ENCODE peak calls at places on chromosome 17, in eight cellular contexts. W is spleen, A is HepG2, G is A549, L is prostate gland, X is Peyer's patch, T is HCT116, E is suprapubic skin. V is an unnamed sample.
A peak's percentile ranks its signal among the peaks of the same experiment; 100 is the strongest.

GRCh38 chr17:42698736-42699414 is 16.5 kb downstream of the CNTNAP1 start:
- DNase-seq in W (no peak), A (no peak), G (no peak), L (no peak), X (no peak), T (no peak), E (peak; percentile 56), V (no peak)

GRCh38 chr17:56973520-56973919 is 4.4 kb upstream of the SCPEP1 start:
- DNase-seq in W (no peak), A (no peak), G (no peak), L (peak; percentile 61), X (no peak), T (no peak), E (no peak), V (no peak)

GRCh38 chr17:77893144-77894044 is 65.1 kb upstream of the TNRC6C start:
- DNase-seq in W (peak; percentile 74), A (no peak), G (no peak), L (no peak), X (peak; percentile 34), T (no peak), E (peak; percentile 44), V (no peak)

GRCh38 chr17:4980644-4981216 is 6.7 kb downstream of the CAMTA2 start:
- DNase-seq in W (no peak), A (peak; percentile 54), G (peak; percentile 65), L (peak; percentile 42), X (no peak), T (no peak), E (no peak), V (no peak)

GRCh38 chr17:36849871-36850348 is 87.4 kb upstream of the LHX1 start:
- DNase-seq in W (no peak), A (no peak), G (peak; percentile 43), L (no peak), X (no peak), T (peak; percentile 51), E (no peak), V (no peak)

GRCh38 chr17:67390646-67391480 is 13.8 kb downstream of the PITPNC1 start:
- DNase-seq in W (peak; percentile 80), A (peak; percentile 86), G (peak; percentile 83), L (peak; percentile 76), X (no peak), T (peak; percentile 89), E (no peak), V (no peak)

GRCh38 chr17:13885953-13886889 is 183.1 kb upstream of the COX10 start:
- DNase-seq in W (no peak), A (no peak), G (no peak), L (no peak), X (no peak), T (no peak), E (no peak), V (no peak)

GRCh38 chr17:66655861-66656260 is 179.1 kb upstream of the CACNG5 start:
- DNase-seq in W (no peak), A (no peak), G (no peak), L (no peak), X (no peak), T (no peak), E (no peak), V (no peak)

GRCh38 chr17:68519911-68520310 is 7.7 kb downstream of the PRKAR1A start:
- DNase-seq in W (no peak), A (no peak), G (no peak), L (no peak), X (no peak), T (no peak), E (no peak), V (no peak)

GRCh38 chr17:57597531-57598453 is 147.3 kb downstream of the CCDC182 start:
- DNase-seq in W (no peak), A (peak; percentile 67), G (peak; percentile 82), L (peak; percentile 57), X (peak; percentile 63), T (peak; percentile 65), E (no peak), V (peak; percentile 45)

GRCh38 chr17:57853695-57854094 is 3.9 kb upstream of the MRPS23 start:
- DNase-seq in W (no peak), A (no peak), G (no peak), L (peak; percentile 75), X (peak; percentile 60), T (no peak), E (no peak), V (no peak)

GRCh38 chr17:79800325-79801155 is 3.7 kb upstream of the CBX8 start:
- DNase-seq in W (no peak), A (no peak), G (no peak), L (no peak), X (peak; percentile 66), T (peak; percentile 50), E (no peak), V (no peak)

GRCh38 chr17:13601776-13602551 is at the start of gene HS3ST3A1:
- DNase-seq in W (peak; percentile 78), A (no peak), G (no peak), L (peak; percentile 5), X (peak; percentile 48), T (no peak), E (no peak), V (no peak)

GRCh38 chr17:58986005-58986404 is 120.7 kb downstream of the TRIM37 start:
- DNase-seq in W (no peak), A (no peak), G (no peak), L (no peak), X (no peak), T (no peak), E (no peak), V (no peak)

GRCh38 chr17:46741122-46741725 is 77.3 kb downstream of the WNT3 start:
- DNase-seq in W (no peak), A (no peak), G (no peak), L (no peak), X (no peak), T (no peak), E (no peak), V (no peak)

GRCh38 chr17:74059471-74059870 is 144.0 kb upstream of the RPL38 start:
- DNase-seq in W (no peak), A (no peak), G (no peak), L (no peak), X (no peak), T (no peak), E (no peak), V (no peak)

GRCh38 chr17:1422907-1423306 is 22.9 kb upstream of the YWHAE start:
- DNase-seq in W (no peak), A (no peak), G (peak; percentile 57), L (no peak), X (no peak), T (no peak), E (no peak), V (no peak)

GRCh38 chr17:38710985-38711384 is 5.9 kb downstream of the MLLT6 start:
- DNase-seq in W (no peak), A (no peak), G (no peak), L (no peak), X (no peak), T (no peak), E (no peak), V (no peak)

DNA sequence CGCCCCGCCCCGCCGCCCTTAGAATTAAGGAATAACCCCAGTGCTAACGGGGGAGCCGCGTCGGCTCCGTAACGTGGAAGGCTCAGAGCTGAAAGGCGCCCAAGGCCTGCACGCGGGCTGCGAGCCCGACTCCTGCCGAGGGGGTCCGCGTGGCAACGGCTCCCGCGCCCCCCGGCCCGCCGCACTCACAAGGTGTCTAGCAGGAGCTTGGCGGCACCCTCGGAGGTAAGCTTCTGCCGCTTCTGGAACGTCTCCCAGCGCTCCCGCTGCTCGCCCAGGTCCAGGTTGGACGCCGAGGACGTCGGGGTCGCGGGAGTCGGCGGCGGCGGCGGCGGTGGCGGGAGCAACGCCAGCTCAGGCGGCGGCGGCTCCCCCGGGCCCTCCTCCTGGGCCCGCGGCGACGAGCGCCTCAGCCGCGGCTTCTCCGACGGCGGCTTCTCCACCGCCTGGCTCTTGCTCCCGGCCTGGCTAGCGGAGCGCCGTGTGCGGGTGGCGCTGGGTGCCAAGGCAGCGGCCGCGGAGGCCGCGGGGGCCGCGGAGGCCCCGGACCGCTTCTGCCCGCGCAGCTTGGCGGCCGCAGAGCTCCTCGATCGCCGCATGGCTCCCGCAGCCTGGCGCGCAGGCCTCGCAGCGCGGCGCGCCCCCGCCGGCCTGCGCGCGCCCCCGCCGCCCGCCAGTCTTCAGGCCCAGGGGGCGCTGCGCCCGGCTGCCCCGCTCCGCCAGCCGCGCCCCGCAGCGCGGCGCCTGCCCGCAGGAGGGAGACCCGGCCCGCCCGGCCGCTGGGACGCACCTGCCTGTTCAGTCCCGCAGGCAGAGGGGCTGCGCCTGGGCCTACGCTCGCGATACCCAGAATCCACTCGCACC is at the start of gene CENPV:
- DNase-seq in W (peak; percentile 89), A (peak; percentile 69), G (peak; percentile 72), L (peak; percentile 20), X (peak; percentile 81), T (peak; percentile 41), E (peak; percentile 67), V (peak; percentile 87)
- TF ChIP-seq POLR2A in W (no peak), A (peak; percentile 53), G (peak; percentile 82), L (no peak), X (no peak), T (peak; percentile 70), E (no peak), V (no peak)

DNA sequence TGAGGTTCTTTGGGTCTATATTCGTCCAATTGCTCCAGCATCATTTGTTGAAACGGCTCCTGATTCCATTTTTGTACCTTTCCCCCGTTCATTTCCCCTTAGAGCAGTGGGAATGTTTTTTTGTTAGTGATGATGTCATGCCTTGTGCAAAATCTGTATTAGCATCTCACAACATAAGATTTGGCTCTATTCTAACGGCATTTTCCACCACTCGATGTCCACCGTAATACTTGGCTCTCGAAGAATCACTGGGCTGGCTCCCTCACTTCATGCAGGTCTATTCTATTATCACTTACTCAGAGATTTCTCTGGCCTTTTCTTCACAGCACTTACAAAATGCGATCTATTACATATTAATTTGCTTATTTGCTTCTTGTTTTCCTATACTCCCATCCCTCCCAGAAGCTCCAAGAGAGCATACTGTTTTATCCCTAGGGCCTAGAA is 571 bp upstream of the NME1 start:
- DNase-seq in W (no peak), A (peak; percentile 27), G (no peak), L (no peak), X (no peak), T (no peak), E (no peak), V (no peak)
- TF ChIP-seq CTCF in W (no peak), A (no peak), G (no peak), L (no peak), X (no peak), T (no peak), E (no peak), V (no peak)

DNA sequence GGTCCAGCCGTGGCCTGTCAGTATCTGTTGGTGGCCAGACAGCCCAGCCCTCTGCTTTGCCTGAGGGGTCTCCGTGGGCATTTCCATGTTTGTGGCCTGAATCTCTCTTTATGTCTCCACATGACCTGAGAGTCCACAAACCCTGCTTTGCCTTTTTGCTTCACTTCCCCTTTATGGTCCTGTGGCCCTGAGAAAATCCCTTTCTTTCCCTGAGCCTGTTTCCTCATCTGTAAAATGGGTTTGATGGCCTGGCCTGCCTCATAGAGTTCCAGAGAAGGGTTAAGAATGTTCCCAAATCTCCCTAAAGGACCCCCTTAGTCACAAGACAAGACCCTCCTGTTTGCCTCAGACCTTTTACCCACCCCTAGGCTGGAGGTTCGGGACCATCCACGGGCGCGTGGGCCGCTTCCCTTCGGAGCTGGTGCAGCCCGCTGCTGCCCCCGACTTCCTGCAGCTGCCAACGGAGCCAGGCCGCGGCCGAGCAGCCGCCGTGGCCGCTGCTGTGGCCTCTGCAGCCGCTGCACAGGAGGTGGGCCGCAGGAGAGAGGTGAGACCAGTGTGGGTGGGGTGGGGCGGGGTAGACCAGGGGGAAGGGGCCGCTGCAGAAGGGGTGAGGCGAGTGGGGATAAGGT is 26.2 kb upstream of the ALKBH5 start:
- DNase-seq in W (no peak), A (no peak), G (no peak), L (no peak), X (no peak), T (no peak), E (no peak), V (no peak)
- H3K4me3 ChIP-seq in W (no peak overlapping the region), A (no peak overlapping the region), G (no peak overlapping the region), L (no peak overlapping the region), X (no peak overlapping the region), T (peak overlapping the region; percentile 59), E (no peak overlapping the region), V (no peak overlapping the region)

GRCh38 chr17:8143581-8144400 is 8.4 kb downstream of the PER1 start:
- DNase-seq in W (no peak), A (no peak), G (no peak), L (no peak), X (peak; percentile 43), T (no peak), E (peak; percentile 79), V (no peak)
- TF ChIP-seq POLR2A in W (no peak), A (no peak), G (no peak), L (no peak), X (no peak), T (no peak), E (no peak), V (no peak)